ENCODE peak calls at places on chromosomes 13 and 19, in seven cellular contexts. F is fibroblast of mammary gland, T is breast epithelium, O is AG04450, Y is GM12864, V is lung, H is tibial artery. L is an unnamed sample.

GRCh38 chr13:106367361-106367781 is 168.1 kb downstream of the EFNB2 start:
- DNase-seq in H (no peak), Y (no peak), T (no peak), O (no peak), F (no peak), V (no peak), L (no peak)

GRCh38 chr19:49555600-49556411 is 24.6 kb downstream of the NOSIP start:
- DNase-seq in T (no peak), H (peak; percentile 53), F (peak; percentile 55), O (no peak), V (peak; percentile 86), Y (no peak), L (no peak)

GRCh38 chr13:30142502-30143211 is 164.7 kb downstream of the KATNAL1 start:
- DNase-seq in Y (no peak), O (peak; percentile 97), F (peak; percentile 97), T (peak; percentile 89), V (no peak), H (no peak), L (no peak)

GRCh38 chr19:38145627-38146026 is 78.4 kb downstream of the DPF1 start:
- DNase-seq in H (peak; percentile 72), Y (no peak), F (peak; percentile 53), O (no peak), T (no peak), V (no peak), L (no peak)

GRCh38 chr19:20367811-20368294 is 197.7 kb downstream of the ZNF737 start:
- DNase-seq in F (no peak), H (no peak), V (no peak), T (no peak), Y (no peak), O (no peak), L (no peak)

GRCh38 chr13:99955747-99956472 is 15.7 kb downstream of the ZIC5 start:
- DNase-seq in O (no peak), F (peak; percentile 43), V (no peak), T (no peak), Y (no peak), H (no peak), L (no peak)

GRCh38 chr13:101211261-101211660 is 205.0 kb downstream of the NALCN start:
- DNase-seq in Y (no peak), H (no peak), O (no peak), T (no peak), F (peak; percentile 66), V (no peak), L (no peak)

GRCh38 chr13:91368676-91369425 is 21.4 kb downstream of the MIR17HG start:
- DNase-seq in F (peak; percentile 50), O (no peak), Y (no peak), T (no peak), V (no peak), H (no peak), L (no peak)

GRCh38 chr13:52884429-52884828 is 36.0 kb upstream of the PCDH8 start:
- DNase-seq in F (no peak), V (no peak), H (no peak), Y (no peak), T (no peak), O (no peak), L (no peak)

GRCh38 chr19:49142866-49143335 is 12.3 kb downstream of the HRC start:
- DNase-seq in V (peak; percentile 89), H (peak; percentile 87), O (peak; percentile 69), T (peak; percentile 91), Y (no peak), F (peak; percentile 86), L (no peak)

GRCh38 chr13:112143753-112144615 is 77.0 kb downstream of the SOX1 start:
- DNase-seq in T (no peak), H (no peak), O (no peak), V (no peak), Y (no peak), F (no peak), L (no peak)

GRCh38 chr19:43470288-43470687 is 4.9 kb upstream of the LYPD3 start:
- DNase-seq in Y (no peak), O (peak; percentile 24), H (no peak), F (peak; percentile 69), T (no peak), V (no peak), L (no peak)

GRCh38 chr19:55210120-55210493 is 806 bp upstream of the PTPRH start:
- DNase-seq in T (no peak), O (peak; percentile 88), Y (no peak), H (no peak), V (no peak), F (peak; percentile 97), L (no peak)

GRCh38 chr13:44432595-44432994 is 59.0 kb downstream of the SERP2 start:
- DNase-seq in V (no peak), F (peak; percentile 51), Y (no peak), T (no peak), O (no peak), H (no peak), L (no peak)

GRCh38 chr19:1511989-1512338 is 855 bp downstream of the ADAMTSL5 start:
- DNase-seq in V (no peak), O (no peak), F (no peak), H (no peak), Y (no peak), T (no peak), L (no peak)

GRCh38 chr13:94994506-94994905 is 282.2 kb upstream of the SOX21 start:
- DNase-seq in F (no peak), H (no peak), V (no peak), T (no peak), O (no peak), Y (no peak), L (no peak)

GRCh38 chr19:4081441-4082129 is 14.9 kb upstream of the ZBTB7A start:
- DNase-seq in Y (no peak), F (peak; percentile 37), V (no peak), O (no peak), T (no peak), H (no peak), L (no peak)

GRCh38 chr19:8487137-8487851 is 15.1 kb downstream of the PRAM1 start:
- DNase-seq in Y (no peak), H (peak; percentile 49), V (peak; percentile 61), T (no peak), F (no peak), O (no peak), L (no peak)

GRCh38 chr19:1856698-1857603 is 6.4 kb downstream of the KLF16 start:
- DNase-seq in Y (peak; percentile 60), T (peak; percentile 78), O (no peak), H (peak; percentile 76), V (peak; percentile 85), F (peak; percentile 82), L (peak; percentile 60)

GRCh38 chr13:45367358-45367757 is 26.4 kb upstream of the TPT1 start:
- DNase-seq in O (peak; percentile 45), Y (peak; percentile 75), T (peak; percentile 63), F (peak; percentile 94), V (peak; percentile 58), H (peak; percentile 59), L (peak; percentile 56)

GRCh38 chr13:83085186-83085900 is 796.9 kb downstream of the SLITRK1 start:
- DNase-seq in H (no peak), O (no peak), V (no peak), Y (no peak), F (peak; percentile 54), T (no peak), L (no peak)

GRCh38 chr19:19448238-19448544 is 42.7 kb downstream of the GATAD2A start:
- DNase-seq in O (no peak), Y (no peak), T (no peak), V (no peak), H (no peak), F (no peak), L (no peak)

GRCh38 chr19:15331419-15332310 is 674 bp downstream of the BRD4 start:
- DNase-seq in O (no peak), V (peak; percentile 42), H (peak; percentile 35), F (peak; percentile 39), Y (no peak), T (peak; percentile 39), L (peak; percentile 75)

DNA sequence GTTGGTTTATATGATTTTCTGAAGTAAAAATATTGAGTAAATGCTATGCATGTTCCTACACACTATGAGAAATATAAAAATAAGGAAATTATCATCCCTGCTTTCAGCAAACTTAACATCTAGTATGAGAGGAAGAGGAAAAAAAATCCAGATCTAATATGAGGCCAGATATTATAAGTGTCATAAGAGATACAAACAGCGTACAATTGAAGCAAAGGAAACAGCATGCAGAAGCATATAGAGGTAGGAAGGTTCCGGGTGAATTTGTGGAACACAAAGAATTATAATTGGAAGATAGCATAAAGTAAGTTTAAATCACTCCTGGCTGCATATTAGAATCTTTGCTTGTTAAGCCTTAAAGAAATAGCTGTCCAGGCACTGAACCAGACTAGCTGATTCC is 88.3 kb downstream of the PDS5B start:
- DNase-seq in T (no peak), F (no peak), O (no peak), Y (no peak), H (no peak), V (no peak), L (no peak)
- TF ChIP-seq CTCF in T (no peak), F (no peak), O (no peak), Y (no peak), H (no peak), V (no peak), L (no peak)

DNA sequence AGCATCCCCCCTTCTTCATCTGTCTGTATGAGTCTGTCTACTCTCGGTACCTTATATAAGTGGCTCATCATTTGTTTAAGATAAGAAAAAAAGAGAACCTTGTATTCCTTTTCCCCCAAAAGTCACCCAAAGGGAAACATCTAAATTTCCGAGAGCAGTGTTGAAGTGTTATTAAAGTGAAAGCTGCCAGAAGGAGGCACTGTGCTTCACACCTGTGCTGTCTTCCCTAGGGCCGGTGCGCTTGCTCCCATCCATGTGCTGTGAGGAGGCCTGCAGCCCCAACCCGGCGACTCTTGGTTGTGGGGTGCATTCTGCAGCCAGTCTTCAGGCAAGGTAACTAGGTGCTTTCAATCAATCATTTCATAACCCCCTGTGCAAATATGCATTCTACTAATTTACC is 97.5 kb downstream of the TNFRSF19 start:
- DNase-seq in V (no peak), H (no peak), Y (no peak), O (no peak), T (no peak), F (no peak), L (no peak)
- TF ChIP-seq CTCF in V (no peak), H (no peak), Y (no peak), O (no peak), T (no peak), F (no peak), L (no peak)

GRCh38 chr13:102399791-102400618 is 1.8 kb downstream of the FGF14 start:
- DNase-seq in H (no peak), V (no peak), F (peak; percentile 19), Y (no peak), T (no peak), O (no peak), L (no peak)
- TF ChIP-seq CTCF in H (no peak), V (no peak), F (peak; percentile 26), Y (no peak), T (no peak), O (peak; percentile 4), L (no peak)

DNA sequence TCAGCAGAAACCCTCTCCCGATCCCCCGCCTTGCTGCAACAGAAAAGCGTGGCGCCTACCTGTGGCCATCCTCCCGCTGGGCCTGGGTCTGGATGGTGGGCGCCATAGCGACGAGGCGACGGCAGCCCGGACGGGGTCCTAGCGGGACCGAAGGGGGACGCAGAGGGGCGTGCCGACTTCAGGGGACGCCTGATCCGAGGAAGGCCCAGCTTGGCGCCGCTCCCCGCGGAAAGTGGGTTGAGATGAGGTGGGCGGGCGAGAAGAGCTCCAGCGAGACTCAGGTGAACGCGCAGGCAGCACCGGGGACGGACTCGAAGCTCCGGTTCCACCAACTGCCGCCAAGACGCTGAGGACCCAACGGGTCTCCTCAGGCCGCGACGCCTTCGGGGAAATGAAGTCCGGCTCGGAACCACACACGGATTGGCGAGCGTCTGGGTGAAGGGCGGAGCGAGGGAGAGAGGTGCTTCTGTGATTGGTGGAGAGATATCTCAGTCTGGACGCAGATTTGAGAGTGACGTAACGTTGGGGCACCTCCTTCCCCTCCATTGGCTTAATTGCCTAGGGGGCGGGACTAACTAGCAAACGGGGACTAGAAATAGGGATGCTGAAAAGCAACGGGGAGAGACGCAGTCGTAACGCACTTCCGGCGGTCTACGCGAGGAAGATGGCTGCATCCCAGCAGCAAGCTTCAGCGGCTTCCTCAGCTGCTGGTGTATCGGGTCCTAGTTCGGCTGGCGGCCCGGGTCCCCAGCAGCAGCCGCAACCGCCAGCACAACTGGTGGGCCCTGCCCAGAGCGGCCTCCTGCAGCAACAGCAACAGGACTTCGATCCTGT is at the start of the genes MED29 and PAF1:
- DNase-seq in T (peak; percentile 99), F (peak; percentile 100), H (peak; percentile 98), V (peak; percentile 98), Y (peak; percentile 99), O (peak; percentile 99), L (peak; percentile 84)
- TF ChIP-seq CTCF in T (peak; percentile 29), F (no peak), H (peak; percentile 25), V (no peak), Y (no peak), O (no peak), L (no peak)